ENCODE peak calls at places on chromosomes 16 and 17, in five cellular contexts. V, D, W, C and U are unnamed samples.

GRCh38 chr17:9926150-9926804 is 21.2 kb upstream of the RCVRN start:
- DNase-seq in C (no peak), V (no peak), D (no peak), W (no peak), U (no peak)

GRCh38 chr16:81576696-81577095 is 132.1 kb downstream of the CMIP start:
- DNase-seq in C (no peak), D (no peak), V (no peak), W (no peak), U (no peak)

GRCh38 chr17:73283841-73284282 is 22.2 kb upstream of the CPSF4L start:
- DNase-seq in C (peak; percentile 5), D (no peak), V (no peak), W (no peak), U (peak; percentile 91)

GRCh38 chr16:27436921-27437650 is 35.1 kb downstream of the IL21R start:
- DNase-seq in C (no peak), V (no peak), D (no peak), W (no peak), U (no peak)

GRCh38 chr17:69342896-69343644 is 16.1 kb upstream of the ABCA5 start:
- DNase-seq in D (no peak), V (no peak), W (no peak), C (peak; percentile 55), U (no peak)

GRCh38 chr17:76598004-76598439 is 12.4 kb upstream of the ST6GALNAC2 start:
- DNase-seq in D (no peak), V (no peak), W (no peak), C (peak; percentile 83), U (no peak)

GRCh38 chr17:83201206-83202001 is 122.0 kb downstream of the METRNL start:
- DNase-seq in V (no peak), C (no peak), D (no peak), W (no peak), U (no peak)

GRCh38 chr17:63333869-63334268 is 112.2 kb downstream of the CYB561 start:
- DNase-seq in V (no peak), C (no peak), W (no peak), D (no peak), U (no peak)

GRCh38 chr17:80899402-80900268 is 92.0 kb upstream of the CHMP6 start:
- DNase-seq in D (peak; percentile 83), C (no peak), W (peak; percentile 60), V (peak; percentile 15), U (peak; percentile 57)

GRCh38 chr17:80569936-80570335 is 25.3 kb downstream of the RPTOR start:
- DNase-seq in V (no peak), W (no peak), C (no peak), D (no peak), U (peak; percentile 91)

GRCh38 chr16:2519711-2520080 is 475 bp upstream of the AMDHD2 start:
- DNase-seq in W (no peak), C (no peak), V (no peak), D (no peak), U (no peak)

GRCh38 chr17:78315355-78316114 is 44.3 kb downstream of the SOCS3 start:
- DNase-seq in C (peak; percentile 50), D (peak; percentile 50), V (peak; percentile 87), W (peak; percentile 94), U (peak; percentile 21)

GRCh38 chr16:56871172-56871593 is 6.2 kb downstream of the SLC12A3 start:
- DNase-seq in C (no peak), W (peak; percentile 28), V (peak; percentile 10), D (no peak), U (peak; percentile 60)

GRCh38 chr16:73033271-73033998 is 14.5 kb downstream of the ZFHX3 start:
- DNase-seq in V (no peak), D (no peak), W (no peak), C (peak; percentile 33), U (peak; percentile 94)

GRCh38 chr17:13228225-13228624 is 210.4 kb upstream of the ELAC2 start:
- DNase-seq in W (no peak), V (no peak), C (no peak), D (no peak), U (no peak)

GRCh38 chr16:87740909-87741424 is 24.8 kb downstream of the KLHDC4 start:
- DNase-seq in D (no peak), W (no peak), C (no peak), V (no peak), U (peak; percentile 17)

GRCh38 chr16:10130482-10130996 is 51.7 kb downstream of the GRIN2A start:
- DNase-seq in D (no peak), V (no peak), W (no peak), C (no peak), U (no peak)

GRCh38 chr17:55053855-55054254 is 85.3 kb downstream of the STXBP4 start:
- DNase-seq in D (no peak), C (peak; percentile 7), W (peak; percentile 8), V (no peak), U (no peak)

GRCh38 chr16:11258553-11259287 is 2.7 kb upstream of the SOCS1 start:
- DNase-seq in C (no peak), V (no peak), D (peak; percentile 3), W (no peak), U (no peak)

GRCh38 chr17:80838381-80839345 is 153.0 kb upstream of the CHMP6 start:
- DNase-seq in W (no peak), C (no peak), V (no peak), D (no peak), U (peak; percentile 55)

GRCh38 chr17:35898283-35899070 is 18.3 kb upstream of the CCL5 start:
- DNase-seq in W (peak; percentile 40), D (no peak), V (peak; percentile 66), C (no peak), U (no peak)

GRCh38 chr17:82200743-82201497 is 11.7 kb downstream of the CCDC57 start:
- DNase-seq in C (no peak), D (peak; percentile 67), W (no peak), V (no peak), U (no peak)

GRCh38 chr17:29844339-29845048 is 85.5 kb downstream of the SSH2 start:
- DNase-seq in V (no peak), C (peak; percentile 62), D (no peak), W (no peak), U (peak; percentile 61)

GRCh38 chr16:27400751-27401620 is 988 bp upstream of the IL21R start:
- DNase-seq in C (no peak), W (no peak), D (no peak), V (no peak), U (no peak)

GRCh38 chr17:72219824-72220473 is 99.1 kb downstream of the SOX9 start:
- DNase-seq in C (no peak), W (no peak), V (no peak), D (no peak), U (peak; percentile 45)

GRCh38 chr17:76414334-76415295 is 30.2 kb downstream of the SPHK1 start:
- DNase-seq in W (no peak), D (no peak), C (peak; percentile 81), V (no peak), U (peak; percentile 66)

GRCh38 chr17:67377727-67378443 is 804 bp downstream of the PITPNC1 start:
- DNase-seq in D (peak; percentile 55), W (peak; percentile 48), V (peak; percentile 57), C (peak; percentile 81), U (peak; percentile 84)

GRCh38 chr16:84450176-84450865 is 54.1 kb downstream of the MEAK7 start:
- DNase-seq in D (no peak), W (no peak), V (no peak), C (no peak), U (no peak)

GRCh38 chr17:42521666-42522262 is 14.3 kb upstream of the NAGLU start:
- DNase-seq in V (no peak), C (no peak), W (no peak), D (no peak), U (no peak)

GRCh38 chr16:11674818-11675560 is 6.7 kb downstream of the SNN start:
- DNase-seq in W (no peak), C (no peak), D (no peak), V (peak; percentile 63), U (no peak)